ENCODE peak calls at places on chromosomes 16 and 17, in nine cellular contexts. T, D, C, K, M, Z, U, Y and L are unnamed samples.

GRCh38 chr17:57445051-57445450 is 188.7 kb downstream of the MSI2 start:
- DNase-seq in Y (no peak), K (no peak), T (no peak), D (no peak), U (no peak), M (no peak), Z (no peak), C (no peak), L (no peak)

GRCh38 chr17:41494524-41494923 is 4.8 kb upstream of the KRT36 start:
- DNase-seq in M (no peak), U (no peak), K (no peak), Y (no peak), T (no peak), Z (no peak), D (no peak), C (no peak), L (no peak)

GRCh38 chr16:15873737-15874136 is 14.7 kb downstream of the CEP20 start:
- DNase-seq in U (no peak), Y (no peak), K (no peak), T (no peak), M (no peak), C (no peak), Z (no peak), D (no peak), L (no peak)

GRCh38 chr17:71180801-71181385 is 939.9 kb upstream of the SOX9 start:
- DNase-seq in D (no peak), Y (no peak), M (no peak), Z (no peak), C (peak; percentile 82), T (peak; percentile 75), U (no peak), K (no peak), L (no peak)

GRCh38 chr17:680554-680953 is 34.1 kb downstream of the VPS53 start:
- DNase-seq in Y (no peak), U (no peak), M (no peak), D (no peak), T (no peak), C (no peak), K (no peak), Z (no peak), L (no peak)

GRCh38 chr17:6297960-6298359 is 137.0 kb downstream of the AIPL1 start:
- DNase-seq in Y (no peak), M (no peak), D (no peak), T (no peak), C (no peak), K (no peak), U (no peak), Z (no peak), L (no peak)

GRCh38 chr16:82755570-82756282 is 129.0 kb downstream of the CDH13 start:
- DNase-seq in T (no peak), Z (no peak), C (no peak), K (no peak), M (no peak), Y (no peak), D (no peak), U (no peak), L (no peak)

GRCh38 chr17:72602517-72603345 is 481.9 kb downstream of the SOX9 start:
- DNase-seq in D (no peak), Y (no peak), U (no peak), C (no peak), Z (no peak), T (peak; percentile 72), K (no peak), M (peak; percentile 53), L (peak; percentile 47)

GRCh38 chr17:73634629-73635028 is 9.6 kb downstream of the SDK2 start:
- DNase-seq in T (no peak), D (no peak), K (peak; percentile 1), Z (no peak), C (peak; percentile 2), Y (no peak), M (no peak), U (no peak), L (no peak)
- H3K27me3 ChIP-seq in T (peaks cover 3% of the 10 kb centered on the region), D (peaks cover 23% of the 10 kb centered on the region), K (no peaks in the 10 kb centered on the region), Z (peaks cover 13% of the 10 kb centered on the region), C (no peaks in the 10 kb centered on the region), Y (no peaks in the 10 kb centered on the region), M (no peaks in the 10 kb centered on the region), U (no peaks in the 10 kb centered on the region), L (peaks cover 22% of the 10 kb centered on the region)

DNA sequence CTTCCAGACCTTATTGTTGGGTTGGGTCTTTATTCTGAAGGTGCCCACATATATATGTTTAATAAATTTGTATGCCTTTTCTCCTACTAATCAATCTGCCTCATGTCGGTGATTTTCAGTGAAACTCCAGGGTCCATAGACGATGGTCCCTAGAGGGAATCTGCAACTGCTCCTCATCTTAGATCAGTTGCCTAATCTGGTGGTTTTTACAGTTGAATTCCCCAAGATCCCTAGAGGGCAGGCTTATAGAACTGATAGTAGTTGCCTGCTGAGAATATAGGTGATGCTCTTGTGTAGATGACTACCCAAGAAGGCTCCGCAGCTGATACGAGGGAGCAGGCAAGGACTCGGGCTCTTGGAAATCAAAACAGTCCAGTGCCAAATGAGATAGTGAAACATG is 619.2 kb upstream of the C16orf82 start:
- DNase-seq in C (no peak), D (no peak), Y (no peak), U (no peak), T (no peak), Z (no peak), K (no peak), M (no peak), L (no peak)
- H3K27ac ChIP-seq in C (no peak overlapping the region), D (no peak overlapping the region), Y (no peak overlapping the region), U (no peak overlapping the region), T (no peak overlapping the region), Z (no peak overlapping the region), K (no peak overlapping the region), M (no peak overlapping the region), L (no peak overlapping the region)

GRCh38 chr16:28321700-28322411 is 29.5 kb downstream of the SBK1 start:
- DNase-seq in Y (no peak), Z (no peak), K (no peak), M (peak; percentile 90), D (peak; percentile 50), T (peak; percentile 35), U (no peak), C (no peak), L (no peak)

GRCh38 chr16:28324887-28325279 is 32.6 kb downstream of the SBK1 start:
- DNase-seq in C (peak; percentile 14), Z (no peak), M (no peak), D (no peak), U (no peak), T (no peak), K (no peak), Y (no peak), L (no peak)

GRCh38 chr16:28324235-28324886 is 32.0 kb downstream of the SBK1 start:
- DNase-seq in D (no peak), M (no peak), C (peak; percentile 38), U (no peak), K (no peak), T (no peak), Z (no peak), Y (no peak), L (peak; percentile 25)

DNA sequence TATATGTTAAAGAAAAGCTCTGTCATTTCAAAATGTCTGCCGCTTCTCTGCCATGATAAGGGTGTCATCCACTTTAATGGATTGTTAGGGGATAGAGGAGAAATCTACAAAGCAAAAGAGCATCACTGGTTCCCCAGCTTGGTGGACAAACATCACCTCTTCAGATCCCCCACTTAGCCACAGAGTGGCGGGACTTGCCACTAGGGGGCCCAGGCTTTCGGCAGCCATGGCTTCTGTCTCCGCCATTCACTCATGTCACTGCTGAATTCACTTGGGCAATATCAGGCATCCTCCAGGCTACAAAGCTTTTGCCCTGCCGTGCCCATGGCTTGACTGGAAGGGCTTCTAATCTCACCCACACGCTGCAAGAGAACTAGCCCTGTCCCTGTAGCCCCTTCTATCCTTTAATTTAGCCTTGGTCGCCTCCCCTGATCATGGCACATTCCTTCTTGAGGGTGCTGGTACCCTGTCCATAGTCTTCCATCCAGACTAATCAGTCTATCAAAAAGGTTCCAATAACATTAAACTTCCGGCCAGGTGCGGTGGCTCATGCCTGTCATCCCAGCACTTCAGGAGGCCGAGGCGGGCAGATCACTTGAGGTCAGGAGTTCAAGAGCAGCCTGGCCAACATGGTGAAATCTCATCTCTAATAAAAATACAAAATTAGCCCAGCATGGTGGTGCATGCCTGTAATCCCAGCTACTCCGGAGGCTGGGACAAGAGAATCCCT is 34.7 kb downstream of the SBK1 start:
- DNase-seq in C (peak; percentile 63), T (peak; percentile 75), Y (no peak), U (no peak), Z (no peak), K (no peak), M (peak; percentile 88), D (peak; percentile 67), L (peak; percentile 67)
- TF ChIP-seq EP300 in C (no peak), T (no peak), Y (no peak), U (no peak), Z (no peak), K (no peak), M (no peak), D (no peak), L (no peak)

GRCh38 chr17:34565715-34566114 is 13.7 kb upstream of the TMEM132E start:
- DNase-seq in Z (no peak), D (peak; percentile 4), T (no peak), K (no peak), U (no peak), M (no peak), Y (no peak), C (no peak), L (no peak)
- H3K27me3 ChIP-seq in Z (peaks cover 50% of the 10 kb centered on the region), D (peaks cover 9% of the 10 kb centered on the region), T (peaks cover 26% of the 10 kb centered on the region), K (no peaks in the 10 kb centered on the region), U (no peaks in the 10 kb centered on the region), M (peaks cover 15% of the 10 kb centered on the region), Y (peaks cover 17% of the 10 kb centered on the region), C (peaks cover 3% of the 10 kb centered on the region), L (peaks cover 19% of the 10 kb centered on the region)

GRCh38 chr17:78412403-78412802 is 34.0 kb downstream of the PGS1 start:
- DNase-seq in Z (no peak), M (no peak), K (no peak), T (no peak), D (peak; percentile 64), C (no peak), U (no peak), Y (no peak), L (no peak)
- H3K27ac ChIP-seq in Z (no peak overlapping the region), M (no peak overlapping the region), K (no peak overlapping the region), T (peak overlapping the region; percentile 86), D (no peak overlapping the region), C (peak overlapping the region; percentile 59), U (peak overlapping the region; percentile 69), Y (no peak overlapping the region), L (no peak overlapping the region)

GRCh38 chr16:79089735-79090284 is 510.7 kb downstream of the MAF start:
- DNase-seq in D (no peak), Y (no peak), U (no peak), Z (no peak), C (no peak), M (no peak), T (peak; percentile 35), K (no peak), L (no peak)
- TF ChIP-seq EP300 in D (no peak), Y (no peak), U (no peak), Z (no peak), C (no peak), M (no peak), T (no peak), K (no peak), L (no peak)

GRCh38 chr17:81097943-81098308 is 63.0 kb downstream of the BAIAP2 start:
- DNase-seq in D (peak; percentile 84), Z (no peak), T (peak; percentile 39), Y (no peak), M (no peak), C (peak; percentile 83), K (no peak), U (no peak), L (no peak)
- H3K27me3 ChIP-seq in D (no peaks in the 10 kb centered on the region), Z (no peaks in the 10 kb centered on the region), T (no peaks in the 10 kb centered on the region), Y (no peaks in the 10 kb centered on the region), M (no peaks in the 10 kb centered on the region), C (no peaks in the 10 kb centered on the region), K (no peaks in the 10 kb centered on the region), U (no peaks in the 10 kb centered on the region), L (no peaks in the 10 kb centered on the region)